ENCODE peak calls at places on chromosomes 7 and 10, in seven cellular contexts. Q is NCI-H2081 treated with DMSO at 0.1 percent for 48 hours, O is H7, B is SW 1271, M is NCI-H1092 treated with DMSO at 0.1 percent for 48 hours, T is T-helper 2 cell, C is NCI-H1417. V is an unnamed sample.

GRCh38 chr7:147547252-147547897 is 1043.2 kb upstream of the C7orf33 start:
- DNase-seq in C (peak; percentile 2), M (peak; percentile 46), B (no peak), T (no peak), O (peak; percentile 43), Q (no peak), V (no peak)

GRCh38 chr10:35640474-35640873 is 1.6 kb downstream of the FZD8 start:
- DNase-seq in M (peak; percentile 44), Q (no peak), O (peak; percentile 86), B (peak; percentile 30), C (peak; percentile 34), T (no peak), V (no peak)

GRCh38 chr7:98212532-98213041 is 1.3 kb downstream of the BHLHA15 start:
- DNase-seq in B (no peak), T (no peak), Q (no peak), O (no peak), C (no peak), M (no peak), V (no peak)

GRCh38 chr7:123598657-123599056 is 3.0 kb upstream of the ASB15 start:
- DNase-seq in C (no peak), O (no peak), Q (no peak), M (no peak), B (no peak), T (no peak), V (no peak)

GRCh38 chr7:131011976-131012375 is 278.0 kb upstream of the KLF14 start:
- DNase-seq in C (no peak), O (no peak), M (no peak), Q (no peak), T (peak; percentile 49), B (no peak), V (peak; percentile 64)

GRCh38 chr7:30136339-30136738 is 1.6 kb downstream of the MTURN start:
- DNase-seq in B (no peak), T (no peak), M (no peak), O (peak; percentile 70), Q (no peak), C (peak; percentile 55), V (no peak)

GRCh38 chr7:6558837-6559236 is 7.6 kb upstream of the GRID2IP start:
- DNase-seq in Q (no peak), B (no peak), C (peak; percentile 18), M (peak; percentile 81), T (no peak), O (peak; percentile 78), V (peak; percentile 11)

GRCh38 chr10:77546048-77546447 is 91.6 kb downstream of the KCNMA1 start:
- DNase-seq in B (no peak), M (no peak), T (no peak), C (no peak), Q (no peak), O (no peak), V (no peak)

GRCh38 chr7:133858311-133858710 is 268.8 kb upstream of the LRGUK start:
- DNase-seq in T (no peak), M (no peak), O (no peak), C (no peak), B (no peak), Q (no peak), V (no peak)

GRCh38 chr10:110430369-110431273 is 67.1 kb upstream of the DUSP5 start:
- DNase-seq in O (no peak), Q (no peak), C (no peak), B (no peak), M (no peak), T (no peak), V (no peak)

GRCh38 chr7:27723086-27723485 is 16.9 kb upstream of the TAX1BP1 start:
- DNase-seq in T (no peak), B (no peak), O (no peak), M (peak; percentile 29), Q (no peak), C (no peak), V (no peak)

GRCh38 chr7:17941171-17941490 is 837 bp upstream of the SNX13 start:
- DNase-seq in C (no peak), M (peak; percentile 50), T (no peak), Q (no peak), B (no peak), O (peak; percentile 25), V (no peak)